ENCODE peak calls at places on chromosome 2, in ten cellular contexts. I is dorsolateral prefrontal cortex, G is tibial artery, N is uterus, B is A549, J is left ventricle myocardium inferior, M is colonic mucosa, V is lower lobe of right lung, H is HCT116, Y is ovary. O is an unnamed sample.

GRCh38 chr2:144834954-144835633 is 315.2 kb upstream of the ZEB2 start:
- DNase-seq in V (no peak), I (no peak), M (no peak), G (no peak), Y (peak; percentile 53), H (no peak), N (peak; percentile 46), J (peak; percentile 23), B (peak; percentile 37), O (peak; percentile 59)

GRCh38 chr2:20439193-20439475 is 7.7 kb upstream of the RHOB start:
- DNase-seq in G (peak; percentile 57), Y (no peak), J (no peak), N (no peak), V (no peak), M (peak; percentile 39), I (no peak), B (peak; percentile 72), H (no peak), O (peak; percentile 32)

GRCh38 chr2:141529674-141530073 is 601.1 kb downstream of the LRP1B start:
- DNase-seq in Y (no peak), I (no peak), H (no peak), J (no peak), N (no peak), M (no peak), V (no peak), G (no peak), B (no peak), O (no peak)

GRCh38 chr2:175205523-175205922 is 24.0 kb upstream of the ATP5MC3 start:
- DNase-seq in Y (no peak), I (no peak), M (no peak), J (no peak), V (no peak), N (no peak), H (no peak), B (no peak), G (no peak), O (peak; percentile 47)

GRCh38 chr2:209600257-209601180 is 171.1 kb upstream of the UNC80 start:
- DNase-seq in M (no peak), I (no peak), N (no peak), V (no peak), B (no peak), G (no peak), Y (no peak), H (no peak), J (no peak), O (no peak)

GRCh38 chr2:120863661-120864320 is 128.1 kb downstream of the GLI2 start:
- DNase-seq in H (peak; percentile 45), M (no peak), V (peak; percentile 27), N (no peak), G (peak; percentile 77), Y (no peak), B (peak; percentile 80), J (peak; percentile 44), I (no peak), O (peak; percentile 86)

GRCh38 chr2:20080415-20080814 is 29.0 kb upstream of the LAPTM4A start:
- DNase-seq in G (no peak), H (no peak), I (no peak), Y (no peak), V (no peak), B (no peak), N (no peak), M (no peak), J (no peak), O (no peak)

GRCh38 chr2:16466133-16466820 is 199.4 kb downstream of the CYRIA start:
- DNase-seq in H (no peak), V (no peak), Y (no peak), M (no peak), B (no peak), N (no peak), I (no peak), J (no peak), G (no peak), O (no peak)

GRCh38 chr2:6642011-6642410 is 223.7 kb downstream of the CMPK2 start:
- DNase-seq in J (no peak), V (no peak), B (no peak), I (no peak), N (no peak), M (no peak), Y (no peak), H (no peak), G (no peak), O (no peak)

GRCh38 chr2:68385232-68385906 is 20.3 kb downstream of the PLEK start:
- DNase-seq in H (no peak), Y (no peak), B (no peak), I (peak; percentile 62), G (no peak), V (no peak), N (no peak), M (no peak), J (no peak), O (no peak)

GRCh38 chr2:46318579-46319460 is 21.6 kb downstream of the EPAS1 start:
- DNase-seq in V (no peak), N (no peak), M (no peak), B (no peak), I (no peak), J (no peak), G (no peak), Y (no peak), H (no peak), O (no peak)

GRCh38 chr2:236587861-236588495 is 18.4 kb downstream of the ACKR3 start:
- DNase-seq in M (no peak), B (no peak), I (no peak), J (no peak), Y (no peak), N (no peak), G (no peak), H (no peak), V (no peak), O (no peak)

GRCh38 chr2:240739797-240740196 is 48.1 kb downstream of the AQP12A start:
- DNase-seq in J (no peak), G (no peak), Y (no peak), M (no peak), B (no peak), N (no peak), I (no peak), V (no peak), H (no peak), O (no peak)

GRCh38 chr2:109365131-109365530 is 236.1 kb downstream of the SH3RF3 start:
- DNase-seq in Y (no peak), V (no peak), I (no peak), N (no peak), J (no peak), B (no peak), H (no peak), M (peak; percentile 6), G (no peak), O (no peak)

GRCh38 chr2:26768759-26769500 is 4.8 kb downstream of the SLC35F6 start:
- DNase-seq in B (peak; percentile 69), V (peak; percentile 87), J (peak; percentile 66), G (peak; percentile 92), Y (no peak), I (peak; percentile 81), H (peak; percentile 82), N (peak; percentile 57), M (peak; percentile 70), O (peak; percentile 82)

GRCh38 chr2:137983581-137983980 is 19.3 kb downstream of the HNMT start:
- DNase-seq in V (no peak), Y (no peak), I (no peak), J (no peak), B (peak; percentile 44), N (no peak), H (no peak), G (no peak), M (no peak), O (no peak)

GRCh38 chr2:63846487-63846886 is 4.8 kb downstream of the UGP2 start:
- DNase-seq in V (no peak), G (no peak), I (no peak), N (no peak), H (no peak), Y (no peak), M (no peak), J (no peak), B (no peak), O (no peak)
- H3K4me3 ChIP-seq in V (no peak overlapping the region), G (no peak overlapping the region), I (no peak overlapping the region), N (no peak overlapping the region), H (no peak overlapping the region), Y (no peak overlapping the region), M (no peak overlapping the region), J (peak overlapping the region; percentile 85), B (no peak overlapping the region), O (no peak overlapping the region)

GRCh38 chr2:215870986-215871385 is 142.4 kb downstream of the MREG start:
- DNase-seq in J (no peak), G (no peak), N (no peak), Y (no peak), I (no peak), M (no peak), V (no peak), H (peak; percentile 36), B (peak; percentile 37), O (no peak)
- TF ChIP-seq CTCF in J (peak; percentile 20), G (no peak), N (no peak), Y (no peak), I (no peak), M (no peak), V (no peak), H (no peak), B (no peak), O (peak; percentile 54)

DNA sequence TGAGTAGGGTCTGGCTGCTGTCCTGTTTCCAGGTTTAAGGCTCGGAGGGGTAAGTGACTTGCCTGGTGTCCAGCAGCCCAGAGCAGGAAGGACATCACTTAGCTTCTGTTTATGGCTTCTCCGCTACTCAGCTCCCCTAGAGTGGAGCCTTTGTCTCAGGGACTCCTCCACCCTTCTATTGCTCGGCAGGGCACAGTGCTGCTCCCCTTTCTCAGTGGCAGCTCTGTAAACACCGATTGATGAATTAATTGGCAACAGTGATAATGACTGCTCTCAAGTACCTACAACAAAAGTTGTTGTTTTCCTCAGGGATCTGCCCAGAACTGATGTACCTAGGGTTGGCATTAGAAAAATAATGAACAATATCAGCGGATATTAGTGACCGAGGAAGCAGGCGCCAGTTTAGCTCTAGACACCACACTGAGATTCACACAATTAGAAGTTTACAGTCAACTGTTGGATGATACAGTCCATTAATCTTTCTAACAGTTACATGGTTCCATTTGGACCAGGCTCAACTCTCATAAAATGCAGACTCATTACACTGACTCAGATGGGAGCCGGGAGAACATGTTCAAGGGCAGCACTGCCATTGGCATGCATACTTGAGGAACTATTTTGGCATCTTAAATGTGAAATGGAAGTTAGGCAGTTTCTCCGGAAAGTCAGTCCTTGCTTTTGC is 265.7 kb downstream of the MTX2 start:
- DNase-seq in N (no peak), I (no peak), B (no peak), G (no peak), V (no peak), H (no peak), J (no peak), M (no peak), Y (no peak), O (peak; percentile 44)
- H3K4me3 ChIP-seq in N (no peak overlapping the region), I (no peak overlapping the region), B (no peak overlapping the region), G (no peak overlapping the region), V (no peak overlapping the region), H (no peak overlapping the region), J (no peak overlapping the region), M (no peak overlapping the region), Y (no peak overlapping the region), O (no peak overlapping the region)

DNA sequence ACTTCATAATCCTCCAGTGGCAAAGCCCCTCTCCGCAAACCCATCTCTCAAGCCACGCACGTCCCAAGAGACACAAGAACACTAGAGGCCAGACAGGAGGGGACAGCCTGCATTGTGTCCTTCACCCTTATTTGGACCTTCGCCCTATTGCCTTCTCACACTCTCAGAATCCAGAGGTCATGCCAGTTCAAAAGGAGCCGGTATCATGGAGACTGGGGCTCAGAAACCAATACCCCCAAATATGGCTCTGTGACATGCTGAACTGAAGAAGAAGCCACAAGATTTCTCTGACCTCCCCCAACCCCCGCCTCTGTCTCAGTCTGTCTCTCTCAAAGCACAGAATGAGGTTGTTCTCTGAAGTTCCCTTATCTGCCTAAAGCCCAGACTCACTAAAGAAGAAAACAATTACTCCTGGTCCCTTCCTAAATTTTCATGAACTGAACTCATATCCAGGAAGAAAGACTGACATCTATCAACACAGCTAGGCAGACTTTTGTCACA is 19.2 kb upstream of the SPATA3 start:
- DNase-seq in M (no peak), H (no peak), G (no peak), J (no peak), N (no peak), Y (no peak), B (no peak), V (no peak), I (no peak), O (no peak)
- TF ChIP-seq CTCF in M (no peak), H (no peak), G (no peak), J (no peak), N (no peak), Y (no peak), B (no peak), V (no peak), I (no peak), O (no peak)